ENCODE peak calls at places on chromosomes 3 and 15, in six cellular contexts. W, L, X, J, Z and E are unnamed samples.

GRCh38 chr3:13856006-13856405 is 23.9 kb downstream of the WNT7A start:
- DNase-seq in W (no peak), L (no peak), X (no peak), J (no peak), Z (no peak), E (peak)

GRCh38 chr15:88126695-88127476 is 129.7 kb downstream of the NTRK3 start:
- DNase-seq in W (no peak), L (no peak), X (no peak), J (no peak), Z (no peak), E (no peak)

GRCh38 chr15:65249641-65250040 is 37.0 kb downstream of the PARP16 start:
- DNase-seq in W (no peak), L (no peak), X (no peak), J (no peak), Z (no peak), E (no peak)

GRCh38 chr3:98099848-98100247 is 12.9 kb downstream of the OR5AC2 start:
- DNase-seq in W (no peak), L (no peak), X (no peak), J (no peak), Z (no peak), E (no peak)

GRCh38 chr3:123678108-123678511 is 93.3 kb upstream of the HACD2 start:
- DNase-seq in W (peak), L (peak), X (peak), J (no peak), Z (peak), E (no peak)

GRCh38 chr15:80996247-80996646 is 4.5 kb upstream of the TLNRD1 start:
- DNase-seq in W (no peak), L (no peak), X (no peak), J (no peak), Z (peak), E (no peak)

GRCh38 chr15:86115138-86115801 is 35.6 kb downstream of the AGBL1 start:
- DNase-seq in W (no peak), L (no peak), X (no peak), J (no peak), Z (no peak), E (no peak)

GRCh38 chr3:48601622-48601994 is 6.5 kb upstream of the COL7A1 start:
- DNase-seq in W (no peak), L (no peak), X (no peak), J (no peak), Z (no peak), E (no peak)

GRCh38 chr15:41559489-41560177 is 621 bp downstream of the TYRO3 start:
- DNase-seq in W (no peak), L (peak), X (no peak), J (no peak), Z (no peak), E (peak)

GRCh38 chr15:63038926-63039673 is 3.4 kb upstream of the TPM1 start:
- DNase-seq in W (peak), L (no peak), X (no peak), J (no peak), Z (peak), E (no peak)

GRCh38 chr3:191997579-191998268 is 536.8 kb downstream of the PYDC2 start:
- DNase-seq in W (no peak), L (no peak), X (no peak), J (no peak), Z (no peak), E (no peak)

GRCh38 chr3:114336857-114337256 is 43.0 kb downstream of the TIGIT start:
- DNase-seq in W (no peak), L (no peak), X (no peak), J (no peak), Z (no peak), E (no peak)

GRCh38 chr3:122697952-122698625 is 17.4 kb downstream of the PARP14 start:
- DNase-seq in W (no peak), L (no peak), X (no peak), J (no peak), Z (no peak), E (no peak)

GRCh38 chr15:42825599-42825998 is 88.7 kb upstream of the CDAN1 start:
- DNase-seq in W (no peak), L (no peak), X (no peak), J (no peak), Z (no peak), E (no peak)

GRCh38 chr15:89068325-89068784 is 19.9 kb upstream of the ABHD2 start:
- DNase-seq in W (peak), L (peak), X (peak), J (peak), Z (peak), E (no peak)